ENCODE peak calls at places on chromosomes 3 and 15, in nine cellular contexts. O, Z, V, Y, M, J, N, P and S are unnamed samples.
A peak's percentile ranks its signal among the peaks of the same experiment; 100 is the strongest.

GRCh38 chr3:54784021-54784420 is 143.8 kb downstream of the LRTM1 start:
- DNase-seq in N (no peak), J (no peak), O (no peak), P (no peak), Y (no peak), M (no peak), Z (peak; percentile 51), V (no peak), S (no peak)

GRCh38 chr3:127175272-127175671 is 17.7 kb upstream of the PRR23E start:
- DNase-seq in N (no peak), V (no peak), Y (no peak), P (no peak), J (no peak), M (no peak), O (no peak), Z (no peak), S (no peak)

GRCh38 chr3:69893274-69893673 is 106.3 kb upstream of the SAMMSON start:
- DNase-seq in Y (no peak), M (no peak), N (no peak), P (no peak), O (no peak), V (no peak), Z (no peak), J (peak; percentile 39), S (no peak)

GRCh38 chr15:62066663-62067447 is at the start of gene C2CD4A:
- DNase-seq in M (peak; percentile 91), V (peak; percentile 89), J (peak; percentile 97), Z (peak; percentile 91), P (peak; percentile 94), N (peak; percentile 74), Y (no peak), O (peak; percentile 55), S (peak; percentile 54)

GRCh38 chr3:85740561-85740960 is 781.8 kb downstream of the CADM2 start:
- DNase-seq in M (no peak), Z (no peak), Y (no peak), O (no peak), V (no peak), P (no peak), J (no peak), N (no peak), S (no peak)

GRCh38 chr15:90648137-90649070 is 68.7 kb upstream of the BLM start:
- DNase-seq in V (no peak), Y (peak; percentile 69), N (peak; percentile 67), P (peak; percentile 62), M (peak; percentile 83), Z (peak; percentile 75), O (peak; percentile 92), J (peak; percentile 89), S (peak; percentile 37)

GRCh38 chr15:28984421-28985375 is 98.9 kb downstream of the APBA2 start:
- DNase-seq in O (no peak), P (no peak), J (no peak), Y (no peak), Z (no peak), V (no peak), N (no peak), M (peak; percentile 48), S (no peak)

GRCh38 chr3:14876942-14877341 is 58.2 kb downstream of the FGD5 start:
- DNase-seq in Y (peak; percentile 85), Z (peak; percentile 89), N (peak; percentile 73), O (peak; percentile 80), P (peak; percentile 45), M (peak; percentile 39), J (no peak), V (no peak), S (peak; percentile 49)

GRCh38 chr3:134517796-134518195 is 31.9 kb downstream of the CEP63 start:
- DNase-seq in N (no peak), Z (no peak), M (no peak), V (no peak), J (no peak), O (no peak), P (no peak), Y (no peak), S (no peak)

GRCh38 chr3:169241928-169242751 is 421.4 kb downstream of the MECOM start:
- DNase-seq in M (peak; percentile 33), Z (no peak), O (peak; percentile 21), Y (peak; percentile 60), N (no peak), V (no peak), P (no peak), J (peak; percentile 70), S (peak; percentile 47)

GRCh38 chr3:61788623-61789507 is 227.5 kb downstream of the PTPRG start:
- DNase-seq in N (no peak), Z (no peak), J (peak; percentile 37), P (no peak), Y (no peak), O (no peak), V (no peak), M (no peak), S (no peak)

GRCh38 chr3:197912770-197913476 is 37.1 kb upstream of the RPL35A start:
- DNase-seq in J (no peak), O (no peak), M (no peak), Z (no peak), P (no peak), V (no peak), Y (no peak), N (peak; percentile 16), S (no peak)

GRCh38 chr3:151214459-151214858 is 11.4 kb upstream of the GPR171 start:
- DNase-seq in V (no peak), P (no peak), J (peak; percentile 56), M (no peak), Y (no peak), N (no peak), O (no peak), Z (no peak), S (no peak)

GRCh38 chr15:70238917-70239316 is 141.2 kb upstream of the TLE3 start:
- DNase-seq in V (peak; percentile 31), P (no peak), M (no peak), O (no peak), Y (no peak), J (no peak), Z (no peak), N (no peak), S (no peak)

GRCh38 chr15:25175789-25176615 is 221.2 kb downstream of the SNRPN start:
- DNase-seq in P (peak; percentile 4), O (peak; percentile 15), V (peak; percentile 47), J (no peak), M (peak; percentile 1), Y (no peak), Z (peak; percentile 10), N (peak; percentile 28), S (peak; percentile 2)

GRCh38 chr3:10772230-10773161 is 43.5 kb upstream of the SLC6A11 start:
- DNase-seq in J (peak; percentile 85), Y (no peak), Z (peak; percentile 9), N (no peak), P (no peak), O (no peak), M (no peak), V (peak; percentile 68), S (no peak)

GRCh38 chr15:76799760-76800159 is 105.4 kb downstream of the SCAPER start:
- DNase-seq in P (no peak), N (no peak), Z (no peak), J (no peak), Y (peak; percentile 48), V (no peak), O (no peak), M (no peak), S (no peak)

GRCh38 chr15:97654677-97655076 is 305.8 kb upstream of the ARRDC4 start:
- DNase-seq in J (peak; percentile 17), Y (no peak), O (no peak), V (no peak), Z (no peak), M (no peak), P (no peak), N (no peak), S (no peak)

DNA sequence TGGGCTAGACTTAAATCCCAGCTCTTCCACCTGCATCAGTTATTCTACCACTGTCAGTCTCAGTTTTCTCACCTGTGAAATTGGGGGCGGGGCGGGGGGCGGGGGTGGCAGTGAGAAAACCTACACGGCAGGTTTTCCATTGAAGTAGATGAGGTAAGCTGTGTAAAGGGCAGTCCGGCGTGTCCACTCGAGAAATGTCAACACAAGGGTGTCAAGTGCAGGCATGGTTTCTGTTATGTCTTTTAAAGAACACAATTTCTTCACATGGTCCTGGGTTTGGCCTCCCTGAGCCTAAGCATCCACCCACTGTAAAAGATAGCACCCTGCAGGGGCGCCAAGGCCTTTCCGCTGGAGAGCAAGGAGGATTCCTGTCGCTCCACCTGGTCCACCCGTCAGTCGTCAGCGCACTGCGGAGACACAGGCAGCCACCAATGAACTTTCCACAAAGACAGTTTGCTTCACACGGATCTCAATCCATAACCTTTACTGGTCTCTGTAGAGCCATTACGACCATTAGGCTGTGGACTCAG is 99.6 kb upstream of the FOXB1 start:
- DNase-seq in V (no peak), O (no peak), P (no peak), J (peak; percentile 59), N (no peak), M (no peak), Z (no peak), Y (no peak), S (no peak)
- H3K4me3 ChIP-seq in V (no peak overlapping the region), O (no peak overlapping the region), P (no peak overlapping the region), J (peak overlapping the region; percentile 38), N (no peak overlapping the region), M (no peak overlapping the region), Z (no peak overlapping the region), Y (no peak overlapping the region), S (no peak overlapping the region)

GRCh38 chr3:36443042-36443686 is 62.9 kb downstream of the STAC start:
- DNase-seq in M (no peak), Z (no peak), O (no peak), N (no peak), Y (no peak), J (no peak), V (no peak), P (no peak), S (no peak)
- H3K4me3 ChIP-seq in M (no peak overlapping the region), Z (no peak overlapping the region), O (no peak overlapping the region), N (no peak overlapping the region), Y (no peak overlapping the region), J (no peak overlapping the region), V (no peak overlapping the region), P (no peak overlapping the region), S (no peak overlapping the region)

DNA sequence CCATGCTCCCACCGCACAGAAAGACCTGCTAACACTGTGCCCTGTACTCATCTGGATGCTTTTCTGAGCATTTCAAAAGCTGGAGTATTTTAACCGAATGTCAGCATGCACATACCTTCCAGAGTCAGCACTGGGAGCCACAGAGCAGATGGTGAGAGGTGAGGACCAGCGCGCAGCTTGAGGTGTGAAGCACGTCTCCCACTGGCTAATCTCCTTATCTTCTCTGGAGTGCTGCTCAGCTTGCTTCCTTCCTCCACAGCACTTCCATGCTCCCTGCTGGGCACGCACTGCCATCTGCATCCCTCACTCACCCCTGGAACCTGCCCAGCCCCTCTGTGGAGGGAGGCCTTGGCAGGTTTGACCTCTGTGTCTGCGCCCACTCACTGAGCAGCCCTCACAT is at the start of gene GNB5:
- DNase-seq in Z (no peak), P (no peak), J (peak; percentile 23), N (no peak), O (no peak), M (no peak), Y (no peak), V (no peak), S (no peak)
- H3K4me3 ChIP-seq in Z (no peak within 1 kb of the TSS), P (no peak within 1 kb of the TSS), J (no peak within 1 kb of the TSS), N (no peak within 1 kb of the TSS), O (no peak within 1 kb of the TSS), M (no peak within 1 kb of the TSS), Y (no peak within 1 kb of the TSS), V (no peak within 1 kb of the TSS), S (no peak within 1 kb of the TSS)

DNA sequence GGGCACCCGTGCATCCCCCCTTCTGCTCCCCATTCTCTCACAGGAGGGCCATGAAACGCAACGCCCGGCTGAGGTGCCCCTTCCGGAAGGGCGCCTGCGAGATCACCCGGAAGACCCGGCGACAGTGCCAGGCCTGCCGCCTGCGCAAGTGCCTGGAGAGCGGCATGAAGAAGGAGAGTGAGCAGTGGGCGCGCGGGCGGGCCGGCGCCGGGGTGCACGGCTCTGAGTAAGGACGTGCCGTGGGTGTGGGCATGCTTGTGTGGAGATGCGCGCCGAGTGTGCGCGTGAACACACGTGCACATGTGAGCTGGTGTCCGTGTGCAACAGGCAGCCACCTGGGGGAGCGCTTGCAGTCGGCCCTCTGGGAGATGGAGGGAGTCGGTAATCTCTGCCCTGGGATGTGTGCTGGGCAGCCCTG is 28.1 kb downstream of the NR1I2 start:
- DNase-seq in V (no peak), O (no peak), Y (no peak), N (no peak), P (peak; percentile 43), J (peak; percentile 64), M (peak; percentile 23), Z (no peak), S (no peak)
- H3K4me3 ChIP-seq in V (no peak overlapping the region), O (peak overlapping the region; percentile 37), Y (no peak overlapping the region), N (peak overlapping the region; percentile 66), P (peak overlapping the region; percentile 48), J (peak overlapping the region; percentile 76), M (no peak overlapping the region), Z (peak overlapping the region; percentile 34), S (peak overlapping the region; percentile 56)